ENCODE peak calls at places on chromosome 10, in ten cellular contexts. U, M, Y, K, T, Z, Q, J, I and B are unnamed samples.

GRCh38 chr10:91253300-91253699 is 32.8 kb downstream of the PCGF5 start:
- DNase-seq in K (no peak), Q (no peak), T (no peak), M (no peak), Y (no peak), J (no peak), I (no peak), U (no peak), Z (no peak), B (no peak)

GRCh38 chr10:78957471-78958039 is 111.2 kb upstream of the ZMIZ1 start:
- DNase-seq in M (no peak), Y (no peak), K (no peak), I (no peak), Q (no peak), J (no peak), U (no peak), Z (no peak), T (no peak), B (no peak)

GRCh38 chr10:71795248-71795647 is 21.9 kb upstream of the VSIR start:
- DNase-seq in J (no peak), Z (peak), T (no peak), U (peak), K (no peak), I (no peak), M (no peak), Q (no peak), Y (no peak), B (no peak)

GRCh38 chr10:60578217-60578616 is 188.5 kb upstream of the ANK3 start:
- DNase-seq in U (no peak), Y (no peak), Z (no peak), Q (no peak), T (no peak), M (no peak), K (no peak), J (no peak), I (no peak), B (no peak)

GRCh38 chr10:37712489-37713131 is 144.8 kb downstream of the ZNF248 start:
- DNase-seq in Q (no peak), U (no peak), J (no peak), T (no peak), I (no peak), M (no peak), K (no peak), Y (no peak), Z (no peak), B (no peak)

GRCh38 chr10:79246606-79247275 is 100.5 kb upstream of the PPIF start:
- DNase-seq in I (no peak), J (no peak), T (no peak), Q (no peak), K (no peak), Y (no peak), Z (peak), U (peak), M (no peak), B (no peak)

GRCh38 chr10:103843854-103844567 is 11.4 kb downstream of the SH3PXD2A start:
- DNase-seq in Q (no peak), I (no peak), J (no peak), Y (no peak), U (no peak), T (no peak), K (no peak), M (no peak), Z (no peak), B (no peak)

GRCh38 chr10:112375721-112376577 is 2.0 kb downstream of the ACSL5 start:
- DNase-seq in K (no peak), T (peak), J (no peak), M (no peak), I (no peak), Q (peak), U (no peak), Z (peak), Y (no peak), B (peak)

GRCh38 chr10:12510566-12510965 is 161.2 kb downstream of the CAMK1D start:
- DNase-seq in Q (no peak), M (no peak), K (no peak), U (no peak), T (no peak), J (no peak), Z (no peak), Y (no peak), I (no peak), B (no peak)

GRCh38 chr10:95442341-95442740 is 118.8 kb downstream of the SORBS1 start:
- DNase-seq in Z (no peak), T (no peak), M (no peak), U (no peak), Q (no peak), I (no peak), Y (no peak), K (no peak), J (no peak), B (no peak)

GRCh38 chr10:112404612-112405011 is 30.7 kb downstream of the ACSL5 start:
- DNase-seq in Z (peak), M (no peak), J (no peak), T (no peak), Y (no peak), K (no peak), I (no peak), Q (no peak), U (no peak), B (no peak)

GRCh38 chr10:126904807-126905686 is at the start of gene DOCK1:
- DNase-seq in Q (peak), U (peak), J (peak), T (no peak), K (no peak), M (no peak), Y (no peak), Z (peak), I (no peak), B (peak)

GRCh38 chr10:50558368-50558767 is 65.4 kb downstream of the SGMS1 start:
- DNase-seq in T (no peak), Q (no peak), K (no peak), M (no peak), I (no peak), Y (no peak), U (no peak), J (peak), Z (no peak), B (no peak)

GRCh38 chr10:1559311-1559710 is 178.0 kb downstream of the ADARB2 start:
- DNase-seq in T (no peak), Q (no peak), M (no peak), Y (no peak), I (no peak), U (no peak), J (no peak), Z (no peak), K (no peak), B (no peak)

GRCh38 chr10:28839600-28840007 is 162.3 kb downstream of the BAMBI start:
- DNase-seq in Q (no peak), Z (peak), I (no peak), Y (no peak), J (no peak), M (no peak), T (no peak), U (no peak), K (no peak), B (no peak)

GRCh38 chr10:75971402-75972211 is 540.2 kb downstream of the LRMDA start:
- DNase-seq in I (no peak), T (no peak), Y (no peak), M (no peak), Q (no peak), U (no peak), K (no peak), J (no peak), Z (no peak), B (no peak)

GRCh38 chr10:63083904-63084689 is 49.0 kb upstream of the NRBF2 start:
- DNase-seq in M (no peak), Q (peak), K (no peak), U (peak), J (peak), Y (peak), I (peak), Z (peak), T (peak), B (peak)

GRCh38 chr10:76553231-76553630 is 1084.4 kb downstream of the KCNMA1 start:
- DNase-seq in T (no peak), I (no peak), Y (no peak), J (no peak), Z (no peak), Q (no peak), K (no peak), U (no peak), M (no peak), B (no peak)

GRCh38 chr10:514137-514671 is 175.3 kb downstream of the DIP2C start:
- DNase-seq in K (no peak), J (peak), T (no peak), Y (no peak), Q (no peak), M (no peak), U (no peak), I (no peak), Z (no peak), B (no peak)

GRCh38 chr10:7014721-7015120 is 396.1 kb downstream of the SFMBT2 start:
- DNase-seq in M (no peak), K (no peak), J (no peak), T (no peak), Q (no peak), Z (no peak), Y (no peak), U (no peak), I (no peak), B (no peak)

GRCh38 chr10:124595143-124595883 is 133.7 kb downstream of the LHPP start:
- DNase-seq in J (no peak), I (no peak), M (no peak), Z (no peak), Y (no peak), Q (no peak), K (no peak), T (no peak), U (no peak), B (peak)